ENCODE peak calls at places on chromosomes 4 and X, in five cellular contexts. One of them, this sample, is unnamed.
A peak's percentile ranks its signal among the peaks of the same experiment; 100 is the strongest.

GRCh38 chr4:119010909-119011606 is 122.4 kb downstream of the SYNPO2 start:
- DNase-seq in NAMALWA: no peak
- DNase-seq in NCI-H510A treated with DMSO at 0.1 percent for 48 hours: no peak
- DNase-seq in adrenal gland: no peak
- DNase-seq in lung: peak; percentile 55
- DNase-seq in this sample: no peak

GRCh38 chr4:76955187-76955586 is 5.6 kb downstream of the SEPTIN11 start:
- DNase-seq in NAMALWA: no peak
- DNase-seq in NCI-H510A treated with DMSO at 0.1 percent for 48 hours: no peak
- DNase-seq in adrenal gland: no peak
- DNase-seq in lung: no peak
- DNase-seq in this sample: no peak

GRCh38 chr4:186002853-186003252 is 66.1 kb upstream of the TLR3 start:
- DNase-seq in NAMALWA: no peak
- DNase-seq in NCI-H510A treated with DMSO at 0.1 percent for 48 hours: no peak
- DNase-seq in adrenal gland: peak; percentile 83
- DNase-seq in lung: no peak
- DNase-seq in this sample: no peak

GRCh38 chrX:150365953-150366911 is 3.1 kb downstream of the MAMLD1 start:
- DNase-seq in NAMALWA: peak; percentile 1
- DNase-seq in NCI-H510A treated with DMSO at 0.1 percent for 48 hours: no peak
- DNase-seq in adrenal gland: peak; percentile 75
- DNase-seq in lung: peak; percentile 31
- DNase-seq in this sample: no peak

GRCh38 chrX:13093489-13094140 is 49.2 kb upstream of the FAM9C start:
- DNase-seq in NAMALWA: no peak
- DNase-seq in NCI-H510A treated with DMSO at 0.1 percent for 48 hours: no peak
- DNase-seq in adrenal gland: no peak
- DNase-seq in lung: no peak
- DNase-seq in this sample: no peak

GRCh38 chr4:153776601-153777000 is 12.3 kb downstream of the SFRP2 start:
- DNase-seq in NAMALWA: no peak
- DNase-seq in NCI-H510A treated with DMSO at 0.1 percent for 48 hours: no peak
- DNase-seq in adrenal gland: no peak
- DNase-seq in lung: no peak
- DNase-seq in this sample: no peak

GRCh38 chr4:148782284-148782683 is 340.1 kb upstream of the NR3C2 start:
- DNase-seq in NAMALWA: no peak
- DNase-seq in NCI-H510A treated with DMSO at 0.1 percent for 48 hours: no peak
- DNase-seq in adrenal gland: no peak
- DNase-seq in lung: no peak
- DNase-seq in this sample: no peak

GRCh38 chr4:111556861-111557260 is 588.4 kb upstream of the FAM241A start:
- DNase-seq in NAMALWA: no peak
- DNase-seq in NCI-H510A treated with DMSO at 0.1 percent for 48 hours: no peak
- DNase-seq in adrenal gland: no peak
- DNase-seq in lung: no peak
- DNase-seq in this sample: no peak

GRCh38 chr4:183471960-183472708 is 27.7 kb downstream of the CDKN2AIP start:
- DNase-seq in NAMALWA: peak; percentile 77
- DNase-seq in NCI-H510A treated with DMSO at 0.1 percent for 48 hours: peak; percentile 59
- DNase-seq in adrenal gland: peak; percentile 97
- DNase-seq in lung: peak; percentile 87
- DNase-seq in this sample: peak; percentile 73

GRCh38 chr4:2855584-2855983 is 11.9 kb downstream of the ADD1 start:
- DNase-seq in NAMALWA: no peak
- DNase-seq in NCI-H510A treated with DMSO at 0.1 percent for 48 hours: no peak
- DNase-seq in adrenal gland: no peak
- DNase-seq in lung: no peak
- DNase-seq in this sample: no peak

GRCh38 chr4:78599931-78600375 is 48.4 kb downstream of the ANXA3 start:
- DNase-seq in NAMALWA: no peak
- DNase-seq in NCI-H510A treated with DMSO at 0.1 percent for 48 hours: no peak
- DNase-seq in adrenal gland: no peak
- DNase-seq in lung: no peak
- DNase-seq in this sample: peak; percentile 15

GRCh38 chrX:1305411-1305810 is 31.2 kb upstream of the IL3RA start:
- DNase-seq in NAMALWA: no peak
- DNase-seq in NCI-H510A treated with DMSO at 0.1 percent for 48 hours: no peak
- DNase-seq in adrenal gland: no peak
- DNase-seq in lung: no peak
- DNase-seq in this sample: no peak

GRCh38 chr4:165680821-165681220 is 192.2 kb upstream of the TLL1 start:
- DNase-seq in NAMALWA: no peak
- DNase-seq in NCI-H510A treated with DMSO at 0.1 percent for 48 hours: no peak
- DNase-seq in adrenal gland: no peak
- DNase-seq in lung: no peak
- DNase-seq in this sample: no peak